ENCODE peak calls at places on chromosomes 6 and 20, in four cellular contexts. X is IMR-90, U is cardiac muscle cell, R is PC-3. I is an unnamed sample. For H3K4me1, the result is how much of the 10 kb centered on the place peaks cover.

GRCh38 chr6:155100087-155100486 is 105.0 kb downstream of the TIAM2 start:
- DNase-seq in U (no peak), R (no peak), X (peak), I (peak)

GRCh38 chr6:148274809-148275208 is 67.8 kb upstream of the SASH1 start:
- DNase-seq in R (no peak), U (no peak), X (no peak), I (no peak)

GRCh38 chr6:75331134-75331533 is 46.5 kb upstream of the TMEM30A start:
- DNase-seq in R (peak), X (peak), U (no peak), I (no peak)

GRCh38 chr6:31834367-31834703 is 6.8 kb downstream of the HSPA1B start:
- DNase-seq in X (peak), U (peak), R (peak), I (peak)

GRCh38 chr6:35017461-35018183 is 123.5 kb downstream of the TCP11 start:
- DNase-seq in X (no peak), U (no peak), R (no peak), I (no peak)

GRCh38 chr6:135722679-135723078 is 128.8 kb upstream of the PDE7B start:
- DNase-seq in U (no peak), X (peak), R (peak), I (no peak)

GRCh38 chr20:41276317-41276751 is 41.2 kb downstream of the ZHX3 start:
- DNase-seq in X (no peak), U (peak), R (no peak), I (no peak)

GRCh38 chr6:157220485-157220884 is 102.8 kb downstream of the TMEM242 start:
- DNase-seq in X (no peak), U (no peak), R (no peak), I (no peak)

DNA sequence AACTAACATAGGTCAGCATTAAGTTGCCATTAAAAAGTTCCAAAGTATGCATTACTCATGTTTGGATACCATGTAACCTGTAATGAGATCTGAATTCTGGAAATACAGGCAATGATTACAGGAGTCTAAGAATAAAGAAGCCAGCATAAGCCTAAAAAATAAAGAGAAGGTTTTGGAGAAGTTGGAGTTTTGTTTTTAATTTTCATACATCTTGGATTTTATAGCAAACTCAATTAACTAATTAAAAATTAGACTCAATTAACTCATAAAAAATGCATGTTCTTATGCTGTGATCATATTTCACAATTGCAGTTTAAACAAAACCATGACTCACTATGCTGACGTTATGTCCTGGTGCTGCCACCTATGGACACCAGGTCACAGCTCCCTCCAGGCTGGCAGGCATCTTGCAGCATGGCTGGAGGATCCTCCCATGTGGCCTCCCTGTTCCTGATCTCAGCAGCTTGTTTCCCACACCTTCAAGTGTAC is 648.8 kb upstream of the AGPAT4 start:
- DNase-seq in U (peak), R (peak), X (peak), I (peak)
- TF ChIP-seq CTCF in U (peak), R (peak), X (no peak), I (peak)

GRCh38 chr6:116680880-116681672 is at the start of gene KPNA5:
- DNase-seq in R (peak), X (peak), U (peak), I (peak)

GRCh38 chr6:116685437-116685993 is 4.5 kb downstream of the KPNA5 start:
- DNase-seq in R (no peak), U (no peak), X (no peak), I (no peak)

DNA sequence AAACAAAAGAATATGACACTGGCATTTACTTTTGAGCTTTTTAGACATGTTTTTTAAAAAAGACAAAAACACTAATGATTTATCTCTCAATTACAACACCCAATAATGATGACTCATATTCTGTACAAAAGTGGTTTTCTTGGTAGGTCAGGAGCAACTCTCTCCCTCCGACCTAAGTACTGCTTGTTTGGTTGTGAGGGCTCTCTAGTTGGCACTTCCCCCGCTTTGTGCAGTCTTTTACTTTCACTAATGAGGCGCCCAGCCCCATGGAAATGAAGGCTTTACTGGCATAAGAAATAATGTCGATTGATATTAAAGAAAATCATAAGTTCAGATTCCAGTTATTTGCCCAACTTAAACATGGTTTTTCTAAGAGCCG is 1.3 kb downstream of the KPNA5 start:
- DNase-seq in U (no peak), R (peak), X (peak), I (no peak)
- H3K27ac ChIP-seq in U (no peak), R (no peak), X (no peak), I (peak)

GRCh38 chr20:13118676-13119075 is 102.4 kb upstream of the ISM1 start:
- DNase-seq in U (no peak), R (no peak), X (no peak), I (no peak)

GRCh38 chr20:13119583-13119982 is 101.5 kb upstream of the ISM1 start:
- DNase-seq in R (peak), X (peak), U (peak), I (no peak)

GRCh38 chr20:13113731-13114130 is 105.0 kb downstream of the SPTLC3 start:
- DNase-seq in X (no peak), R (no peak), U (no peak), I (no peak)

GRCh38 chr20:13121840-13122515 is 99.1 kb upstream of the ISM1 start:
- DNase-seq in X (no peak), U (no peak), R (no peak), I (no peak)

DNA sequence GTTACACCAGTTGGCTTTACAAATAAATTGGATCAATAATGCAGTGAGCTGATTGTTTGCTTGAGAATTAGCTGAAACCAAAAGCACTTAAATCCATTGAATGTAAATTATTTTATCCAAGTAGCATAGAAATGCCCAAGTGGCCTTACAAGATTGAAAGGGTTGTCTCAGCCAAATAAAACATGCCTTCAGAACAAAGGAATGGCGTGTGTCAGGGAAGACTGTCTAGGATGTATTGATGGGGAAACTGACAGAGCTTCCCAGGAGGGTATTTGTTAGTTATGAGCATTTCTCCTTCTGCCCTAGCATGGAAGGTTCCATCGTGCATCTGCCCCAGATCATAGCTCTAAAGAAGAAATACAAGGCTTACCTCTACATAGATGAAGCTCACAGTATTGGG is 103.9 kb upstream of the ISM1 start:
- DNase-seq in X (no peak), R (no peak), U (no peak), I (no peak)
- H3K4me1 ChIP-seq in X (under half), R (under half), U (under half), I (under half)

GRCh38 chr6:132715204-132715603 is 1.3 kb upstream of the VNN1 start:
- DNase-seq in X (peak), R (peak), U (peak), I (no peak)
- TF ChIP-seq CTCF in X (peak), R (peak), U (peak), I (no peak)

DNA sequence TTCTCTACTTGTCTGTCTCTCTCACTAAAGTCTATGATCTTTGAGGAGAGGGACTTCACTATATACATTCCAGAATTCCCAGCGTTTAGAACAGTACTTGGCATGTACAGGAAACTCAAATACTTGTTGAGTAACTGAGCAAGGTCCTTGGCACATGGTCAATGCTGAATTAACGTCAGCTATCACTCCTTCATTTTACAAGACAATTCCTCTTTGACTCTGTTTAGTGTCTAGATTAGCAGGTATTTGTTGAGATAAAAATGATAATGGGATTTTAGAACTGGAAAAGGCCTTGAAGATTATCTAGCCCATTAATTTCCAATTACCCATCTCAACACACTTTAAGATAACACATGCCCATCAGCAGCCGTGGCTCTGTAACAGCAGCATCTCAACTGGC is 6.6 kb upstream of the GUCA1B start:
- DNase-seq in X (peak), U (no peak), R (no peak), I (no peak)
- H3K27ac ChIP-seq in X (peak), U (no peak), R (peak), I (no peak)

DNA sequence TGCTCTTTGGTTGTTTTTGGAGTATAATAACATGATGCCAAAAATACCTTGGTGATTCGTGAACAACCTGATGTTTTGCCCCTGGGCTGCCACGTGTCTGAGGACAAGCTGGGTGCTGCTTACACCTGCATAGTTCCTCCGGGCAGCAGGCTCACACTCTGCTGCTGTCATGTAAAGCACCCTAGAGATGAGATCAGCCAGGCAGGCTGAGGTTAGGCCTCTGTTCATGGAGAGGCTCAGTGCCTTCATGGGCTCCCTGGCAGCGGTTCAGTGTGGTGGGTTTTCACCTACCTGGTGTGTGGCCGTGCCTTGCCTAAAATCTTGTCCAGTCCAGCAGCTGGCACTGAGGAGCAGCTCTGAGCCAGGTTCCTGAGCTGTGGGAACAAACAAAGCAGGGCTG is 60.1 kb upstream of the TAGAP start:
- DNase-seq in U (no peak), R (no peak), X (no peak), I (no peak)
- H3K4me1 ChIP-seq in U (under half), R (under half), X (under half), I (under half)